ENCODE peak calls at places on chromosomes 7 and 10, in eight cellular contexts. One of them, this sample, is unnamed.

GRCh38 chr7:7771452-7771851 is 53.0 kb upstream of the RPA3 start:
- DNase-seq in K562: no peak
- DNase-seq in activated B cell treated with CpG ODN at 0.5 μM for 24 hours: no peak
- DNase-seq in WTC11: no peak
- DNase-seq in PC-3: no peak
- DNase-seq in mucosa of descending colon: no peak
- DNase-seq in AG10803: no peak
- DNase-seq in RWPE1: no peak
- DNase-seq in this sample: no peak

GRCh38 chr10:12241810-12242529 is 46.0 kb downstream of the CDC123 start:
- DNase-seq in K562: no peak
- DNase-seq in activated B cell treated with CpG ODN at 0.5 μM for 24 hours: no peak
- DNase-seq in WTC11: no peak
- DNase-seq in PC-3: no peak
- DNase-seq in mucosa of descending colon: no peak
- DNase-seq in AG10803: no peak
- DNase-seq in RWPE1: peak; percentile 50
- DNase-seq in this sample: peak; percentile 82

GRCh38 chr7:149772821-149773425 is 465 bp downstream of the ZNF467 start:
- DNase-seq in K562: peak; percentile 49
- DNase-seq in activated B cell treated with CpG ODN at 0.5 μM for 24 hours: peak; percentile 40
- DNase-seq in WTC11: peak; percentile 48
- DNase-seq in PC-3: peak; percentile 4
- DNase-seq in mucosa of descending colon: peak; percentile 66
- DNase-seq in AG10803: no peak
- DNase-seq in RWPE1: no peak
- DNase-seq in this sample: peak; percentile 41

GRCh38 chr7:140883378-140883777 is 41.4 kb downstream of the BRAF start:
- DNase-seq in K562: no peak
- DNase-seq in activated B cell treated with CpG ODN at 0.5 μM for 24 hours: no peak
- DNase-seq in WTC11: no peak
- DNase-seq in PC-3: no peak
- DNase-seq in mucosa of descending colon: no peak
- DNase-seq in AG10803: no peak
- DNase-seq in RWPE1: no peak
- DNase-seq in this sample: no peak

GRCh38 chr10:79299397-79300370 is 47.6 kb upstream of the PPIF start:
- DNase-seq in K562: no peak
- DNase-seq in activated B cell treated with CpG ODN at 0.5 μM for 24 hours: no peak
- DNase-seq in WTC11: no peak
- DNase-seq in PC-3: peak; percentile 93
- DNase-seq in mucosa of descending colon: no peak
- DNase-seq in AG10803: peak; percentile 87
- DNase-seq in RWPE1: peak; percentile 35
- DNase-seq in this sample: no peak

GRCh38 chr7:25619963-25620799 is 391.9 kb upstream of the NPVF start:
- DNase-seq in K562: peak; percentile 13
- DNase-seq in activated B cell treated with CpG ODN at 0.5 μM for 24 hours: no peak
- DNase-seq in WTC11: no peak
- DNase-seq in PC-3: no peak
- DNase-seq in mucosa of descending colon: no peak
- DNase-seq in AG10803: no peak
- DNase-seq in RWPE1: no peak
- DNase-seq in this sample: peak; percentile 18

GRCh38 chr10:33263453-33263852 is 71.0 kb downstream of the NRP1 start:
- DNase-seq in K562: no peak
- DNase-seq in activated B cell treated with CpG ODN at 0.5 μM for 24 hours: no peak
- DNase-seq in WTC11: no peak
- DNase-seq in PC-3: peak; percentile 98
- DNase-seq in mucosa of descending colon: no peak
- DNase-seq in AG10803: peak; percentile 57
- DNase-seq in RWPE1: no peak
- DNase-seq in this sample: no peak

GRCh38 chr7:1357601-1358271 is 101.5 kb downstream of the MICALL2 start:
- DNase-seq in K562: no peak
- DNase-seq in activated B cell treated with CpG ODN at 0.5 μM for 24 hours: no peak
- DNase-seq in WTC11: no peak
- DNase-seq in PC-3: no peak
- DNase-seq in mucosa of descending colon: peak; percentile 40
- DNase-seq in AG10803: no peak
- DNase-seq in RWPE1: no peak
- DNase-seq in this sample: peak; percentile 15

GRCh38 chr7:155204744-155205367 is 92.8 kb upstream of the INSIG1 start:
- DNase-seq in K562: no peak
- DNase-seq in activated B cell treated with CpG ODN at 0.5 μM for 24 hours: peak; percentile 15
- DNase-seq in WTC11: no peak
- DNase-seq in PC-3: no peak
- DNase-seq in mucosa of descending colon: no peak
- DNase-seq in AG10803: no peak
- DNase-seq in RWPE1: no peak
- DNase-seq in this sample: no peak

GRCh38 chr7:5997210-5997808 is 11.5 kb downstream of the PMS2 start:
- DNase-seq in K562: peak; percentile 54
- DNase-seq in activated B cell treated with CpG ODN at 0.5 μM for 24 hours: no peak
- DNase-seq in WTC11: peak; percentile 18
- DNase-seq in PC-3: peak; percentile 72
- DNase-seq in mucosa of descending colon: no peak
- DNase-seq in AG10803: peak; percentile 70
- DNase-seq in RWPE1: peak; percentile 52
- DNase-seq in this sample: peak; percentile 54

GRCh38 chr7:148558914-148559313 is 31.7 kb upstream of the C7orf33 start:
- DNase-seq in K562: no peak
- DNase-seq in activated B cell treated with CpG ODN at 0.5 μM for 24 hours: no peak
- DNase-seq in WTC11: no peak
- DNase-seq in PC-3: no peak
- DNase-seq in mucosa of descending colon: no peak
- DNase-seq in AG10803: no peak
- DNase-seq in RWPE1: no peak
- DNase-seq in this sample: no peak

GRCh38 chr7:148561099-148561498 is 29.5 kb upstream of the C7orf33 start:
- DNase-seq in K562: no peak
- DNase-seq in activated B cell treated with CpG ODN at 0.5 μM for 24 hours: no peak
- DNase-seq in WTC11: no peak
- DNase-seq in PC-3: peak; percentile 41
- DNase-seq in mucosa of descending colon: no peak
- DNase-seq in AG10803: no peak
- DNase-seq in RWPE1: peak; percentile 22
- DNase-seq in this sample: no peak

GRCh38 chr7:148553979-148554378 is 36.6 kb upstream of the C7orf33 start:
- DNase-seq in K562: no peak
- DNase-seq in activated B cell treated with CpG ODN at 0.5 μM for 24 hours: no peak
- DNase-seq in WTC11: no peak
- DNase-seq in PC-3: no peak
- DNase-seq in mucosa of descending colon: no peak
- DNase-seq in AG10803: no peak
- DNase-seq in RWPE1: no peak
- DNase-seq in this sample: no peak

DNA sequence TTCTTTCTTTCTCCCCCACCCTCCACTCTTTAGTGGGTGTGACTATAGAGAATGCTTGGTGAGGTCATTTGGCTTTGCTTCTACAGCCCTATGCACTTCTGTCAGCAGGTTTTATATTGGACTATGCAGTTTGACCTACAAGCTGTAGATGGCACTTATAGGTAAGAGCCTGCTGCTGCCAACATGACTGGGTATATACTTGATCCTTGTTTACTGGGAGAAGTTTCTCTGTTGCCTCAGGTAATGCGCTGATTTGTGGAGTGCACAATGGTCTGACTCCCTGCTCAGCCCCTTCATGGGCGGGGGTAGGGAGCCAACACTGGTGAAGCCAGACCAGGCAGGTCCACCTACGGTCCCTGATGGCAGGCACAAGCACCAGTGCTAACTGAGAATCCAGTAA is 33.7 kb upstream of the C7orf33 start:
- DNase-seq in K562: no peak
- DNase-seq in activated B cell treated with CpG ODN at 0.5 μM for 24 hours: no peak
- DNase-seq in WTC11: no peak
- DNase-seq in PC-3: peak; percentile 63
- DNase-seq in mucosa of descending colon: no peak
- DNase-seq in AG10803: no peak
- DNase-seq in RWPE1: no peak
- DNase-seq in this sample: no peak
- TF ChIP-seq CTCF in K562: no peak
- TF ChIP-seq CTCF in activated B cell treated with CpG ODN at 0.5 μM for 24 hours: no peak
- TF ChIP-seq CTCF in WTC11: no peak
- TF ChIP-seq CTCF in PC-3: peak; percentile 31
- TF ChIP-seq CTCF in mucosa of descending colon: no peak
- TF ChIP-seq CTCF in AG10803: no peak
- TF ChIP-seq CTCF in RWPE1: no peak
- TF ChIP-seq CTCF in this sample: no peak

GRCh38 chr10:115436999-115437398 is 343.8 kb downstream of the ATRNL1 start:
- DNase-seq in K562: no peak
- DNase-seq in activated B cell treated with CpG ODN at 0.5 μM for 24 hours: no peak
- DNase-seq in WTC11: no peak
- DNase-seq in PC-3: no peak
- DNase-seq in mucosa of descending colon: no peak
- DNase-seq in AG10803: no peak
- DNase-seq in RWPE1: no peak
- DNase-seq in this sample: no peak

GRCh38 chr10:115427611-115428010 is 334.4 kb downstream of the ATRNL1 start:
- DNase-seq in K562: no peak
- DNase-seq in activated B cell treated with CpG ODN at 0.5 μM for 24 hours: no peak
- DNase-seq in WTC11: no peak
- DNase-seq in PC-3: no peak
- DNase-seq in mucosa of descending colon: no peak
- DNase-seq in AG10803: no peak
- DNase-seq in RWPE1: no peak
- DNase-seq in this sample: no peak

DNA sequence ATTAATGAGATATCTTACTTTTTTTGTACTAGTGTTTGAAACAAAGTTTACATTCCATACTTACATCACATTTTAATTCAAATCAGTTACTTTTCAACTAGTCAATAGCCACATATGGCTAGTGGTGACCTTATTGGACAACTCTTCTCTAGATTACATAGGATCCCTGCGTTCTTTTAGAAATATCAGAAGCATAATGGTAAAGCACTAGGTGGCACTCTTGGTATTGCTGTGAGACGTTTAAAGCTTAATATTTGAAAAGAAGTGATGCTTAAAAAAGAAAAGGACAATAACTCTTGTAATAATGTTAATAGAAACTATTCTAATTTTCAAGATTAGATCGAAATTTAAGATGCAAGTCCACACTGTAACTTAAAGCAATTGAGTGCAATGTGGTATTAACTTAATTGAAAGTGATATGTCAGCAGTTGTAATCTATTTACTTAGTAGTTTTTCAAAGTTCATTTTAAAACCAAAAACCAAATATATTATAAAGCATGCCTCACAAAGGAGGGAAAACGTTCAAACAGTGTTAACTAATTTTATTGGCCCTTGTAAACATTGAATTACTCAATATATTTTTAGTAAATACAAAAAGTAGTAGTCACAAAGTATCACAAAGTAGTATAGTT is 339.1 kb downstream of the ATRNL1 start:
- DNase-seq in K562: no peak
- DNase-seq in activated B cell treated with CpG ODN at 0.5 μM for 24 hours: no peak
- DNase-seq in WTC11: no peak
- DNase-seq in PC-3: peak; percentile 43
- DNase-seq in mucosa of descending colon: no peak
- DNase-seq in AG10803: peak; percentile 0
- DNase-seq in RWPE1: no peak
- DNase-seq in this sample: no peak
- TF ChIP-seq CTCF in K562: no peak
- TF ChIP-seq CTCF in activated B cell treated with CpG ODN at 0.5 μM for 24 hours: no peak
- TF ChIP-seq CTCF in WTC11: no peak
- TF ChIP-seq CTCF in PC-3: peak; percentile 50
- TF ChIP-seq CTCF in mucosa of descending colon: no peak
- TF ChIP-seq CTCF in AG10803: no peak
- TF ChIP-seq CTCF in RWPE1: peak; percentile 28
- TF ChIP-seq CTCF in this sample: no peak

DNA sequence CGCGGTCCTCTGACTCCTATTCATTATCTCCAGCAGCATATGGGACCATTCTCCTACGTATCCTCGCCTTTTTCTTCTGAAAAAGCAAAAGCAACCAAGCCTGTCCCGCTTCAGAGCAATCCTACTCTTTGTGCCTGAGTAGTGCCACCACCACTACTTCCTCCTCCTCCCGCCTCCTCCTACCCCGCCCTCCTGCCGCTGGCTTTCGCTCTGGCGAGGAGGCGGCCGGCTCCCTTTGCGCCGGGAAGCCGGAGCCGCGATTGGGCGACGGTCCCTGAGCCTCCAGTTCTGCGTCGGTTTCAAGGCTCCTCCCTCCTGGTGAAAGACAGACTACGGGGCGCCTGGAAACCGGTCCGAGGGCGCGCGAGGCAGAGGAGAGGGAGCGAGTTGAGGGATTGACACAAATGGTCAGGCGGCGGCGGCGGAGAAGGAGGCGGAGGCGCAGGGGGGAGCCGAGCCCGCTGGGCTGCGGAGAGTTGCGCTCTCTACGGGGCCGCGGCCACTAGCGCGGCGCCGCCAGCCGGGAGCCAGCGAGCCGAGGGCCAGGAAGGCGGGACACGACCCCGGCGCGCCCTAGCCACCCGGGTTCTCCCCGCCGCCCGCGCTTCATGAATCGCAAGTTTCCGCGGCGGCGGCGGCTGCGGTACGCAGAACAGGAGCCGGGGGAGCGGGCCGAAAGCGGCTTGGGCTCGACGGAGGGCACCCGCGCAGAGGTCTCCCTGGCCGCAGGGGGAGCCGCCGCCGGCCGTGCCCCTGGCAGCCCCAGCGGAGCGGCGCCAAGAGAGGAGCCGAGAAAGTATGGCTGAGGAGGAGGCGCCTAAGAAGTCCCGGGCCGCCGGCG is at the start of gene FZD1:
- DNase-seq in K562: peak; percentile 91
- DNase-seq in activated B cell treated with CpG ODN at 0.5 μM for 24 hours: peak; percentile 54
- DNase-seq in WTC11: peak; percentile 95
- DNase-seq in PC-3: peak; percentile 95
- DNase-seq in mucosa of descending colon: peak; percentile 96
- DNase-seq in AG10803: peak; percentile 99
- DNase-seq in RWPE1: peak; percentile 90
- DNase-seq in this sample: peak; percentile 73
- TF ChIP-seq CTCF in K562: no peak
- TF ChIP-seq CTCF in activated B cell treated with CpG ODN at 0.5 μM for 24 hours: no peak
- TF ChIP-seq CTCF in WTC11: no peak
- TF ChIP-seq CTCF in PC-3: no peak
- TF ChIP-seq CTCF in mucosa of descending colon: no peak
- TF ChIP-seq CTCF in AG10803: no peak
- TF ChIP-seq CTCF in RWPE1: no peak
- TF ChIP-seq CTCF in this sample: no peak

DNA sequence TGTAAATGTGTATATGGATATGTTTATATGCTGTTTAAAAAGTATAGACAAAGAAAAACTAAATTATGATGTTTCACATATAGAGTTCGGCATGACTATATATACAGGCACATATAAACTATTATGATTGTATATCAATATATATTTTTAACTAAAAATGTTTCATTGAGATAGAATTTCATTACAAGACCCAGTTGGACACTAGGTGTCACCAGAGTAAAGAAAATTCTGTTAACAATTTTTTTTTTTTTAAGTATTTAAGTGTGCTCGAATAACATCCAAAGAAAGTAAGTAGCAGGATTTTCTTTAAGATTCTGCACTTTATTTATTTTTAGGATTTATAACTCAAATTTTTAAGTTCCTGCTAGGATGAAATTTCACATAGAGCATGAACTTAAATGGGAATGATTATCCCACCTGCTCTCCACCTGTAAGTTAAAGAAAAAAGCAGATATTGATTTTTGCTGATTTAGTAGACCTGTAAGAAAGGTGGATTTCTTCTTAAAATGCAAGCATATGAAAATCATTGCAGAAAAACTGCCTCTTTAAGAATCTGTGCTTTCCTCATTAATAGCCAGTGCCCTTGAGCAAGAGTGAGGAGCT is 961.5 kb downstream of the PCDH15 start:
- DNase-seq in K562: no peak
- DNase-seq in activated B cell treated with CpG ODN at 0.5 μM for 24 hours: no peak
- DNase-seq in WTC11: no peak
- DNase-seq in PC-3: peak; percentile 78
- DNase-seq in mucosa of descending colon: no peak
- DNase-seq in AG10803: peak; percentile 6
- DNase-seq in RWPE1: peak; percentile 1
- DNase-seq in this sample: no peak
- TF ChIP-seq CTCF in K562: no peak
- TF ChIP-seq CTCF in activated B cell treated with CpG ODN at 0.5 μM for 24 hours: no peak
- TF ChIP-seq CTCF in WTC11: peak; percentile 21
- TF ChIP-seq CTCF in PC-3: peak; percentile 71
- TF ChIP-seq CTCF in mucosa of descending colon: peak; percentile 21
- TF ChIP-seq CTCF in AG10803: peak; percentile 34
- TF ChIP-seq CTCF in RWPE1: peak; percentile 49
- TF ChIP-seq CTCF in this sample: no peak

This sample was measured in activated CD8-positive, alpha-beta T cell treated with anti-CD3 and anti-CD28 coated beads for 36 hours.